ENCODE peak calls at places on chromosomes 6 and 20, in five cellular contexts. I is effector CD4-positive, alpha-beta T cell; P is cardiac fibroblast; F is activated naive CD8-positive, alpha-beta T cell treated with anti-CD3 and anti-CD28 coated beads, Interleukin-2, amount 50 U/mL, for 24 hours; Q is NCI-H1092 treated with DMSO at 0.1 percent for 48 hours. C is an unnamed sample.

GRCh38 chr6:141218583-141218982 is 914.1 kb upstream of the GJE1 start:
- DNase-seq in Q (no peak), F (no peak), P (no peak), I (no peak), C (no peak)

GRCh38 chr6:85285934-85286333 is 163.9 kb upstream of the NT5E start:
- DNase-seq in Q (no peak), F (no peak), I (no peak), P (no peak), C (no peak)

GRCh38 chr20:57479196-57479595 is 45.7 kb downstream of the CTCFL start:
- DNase-seq in I (no peak), Q (no peak), P (no peak), F (no peak), C (no peak)

GRCh38 chr20:37543828-37544227 is 16.2 kb upstream of the BLCAP start:
- DNase-seq in F (no peak), I (no peak), P (peak), Q (no peak), C (no peak)

GRCh38 chr6:152206072-152206818 is 398.8 kb downstream of the ESR1 start:
- DNase-seq in Q (no peak), I (peak), P (peak), F (peak), C (no peak)

GRCh38 chr20:5835234-5835845 is 85.1 kb downstream of the SHLD1 start:
- DNase-seq in P (peak), F (peak), I (no peak), Q (peak), C (no peak)

GRCh38 chr6:52981215-52981910 is 13.7 kb downstream of the GSTA4 start:
- DNase-seq in I (no peak), P (no peak), Q (no peak), F (no peak), C (no peak)

GRCh38 chr20:19408971-19409370 is 196.5 kb downstream of the SLC24A3 start:
- DNase-seq in Q (no peak), I (no peak), P (peak), F (no peak), C (no peak)